ENCODE peak calls at places on chromosomes 2 and 18, in six cellular contexts. L, O, V, Z, E and I are unnamed samples.

GRCh38 chr2:216404010-216404618 is 8.2 kb upstream of the SMARCAL1 start:
- DNase-seq in L (peak; percentile 46), O (peak; percentile 54), V (no peak), Z (peak; percentile 31), E (peak; percentile 33), I (peak; percentile 17)

GRCh38 chr2:240203842-240204270 is 63.4 kb upstream of the OTOS start:
- DNase-seq in L (no peak), O (no peak), V (no peak), Z (no peak), E (no peak), I (no peak)

GRCh38 chr2:160613466-160614153 is 120.0 kb upstream of the RBMS1 start:
- DNase-seq in L (no peak), O (peak; percentile 51), V (no peak), Z (no peak), E (no peak), I (peak; percentile 73)

GRCh38 chr2:33573657-33574056 is 25.4 kb downstream of the FAM98A start:
- DNase-seq in L (no peak), O (no peak), V (no peak), Z (no peak), E (no peak), I (no peak)

GRCh38 chr2:240319855-240320560 is 115.5 kb upstream of the GPC1 start:
- DNase-seq in L (peak; percentile 24), O (peak; percentile 92), V (no peak), Z (no peak), E (peak; percentile 50), I (peak; percentile 69)

GRCh38 chr18:9808530-9809241 is 77.1 kb upstream of the TXNDC2 start:
- DNase-seq in L (no peak), O (peak; percentile 51), V (no peak), Z (no peak), E (no peak), I (no peak)

GRCh38 chr18:59744271-59744721 is 47.1 kb upstream of the CCBE1 start:
- DNase-seq in L (no peak), O (peak; percentile 90), V (no peak), Z (no peak), E (no peak), I (peak; percentile 98)

GRCh38 chr18:58152891-58153290 is 108.9 kb downstream of the NEDD4L start:
- DNase-seq in L (no peak), O (no peak), V (no peak), Z (no peak), E (no peak), I (no peak)

GRCh38 chr18:72675394-72675793 is 131.3 kb upstream of the CBLN2 start:
- DNase-seq in L (no peak), O (peak; percentile 38), V (no peak), Z (no peak), E (peak; percentile 47), I (no peak)

GRCh38 chr18:45423664-45424063 is 191.6 kb upstream of the SLC14A2 start:
- DNase-seq in L (no peak), O (no peak), V (no peak), Z (no peak), E (no peak), I (no peak)

GRCh38 chr2:238879621-238880377 is 31.9 kb downstream of the TWIST2 start:
- DNase-seq in L (no peak), O (no peak), V (no peak), Z (no peak), E (no peak), I (no peak)

GRCh38 chr2:27798948-27799645 is 27.6 kb downstream of the MRPL33 start:
- DNase-seq in L (peak; percentile 83), O (peak; percentile 99), V (no peak), Z (no peak), E (peak; percentile 89), I (peak; percentile 100)

GRCh38 chr2:86087936-86088850 is 17.5 kb downstream of the POLR1A start:
- DNase-seq in L (no peak), O (no peak), V (no peak), Z (no peak), E (no peak), I (no peak)
- TF ChIP-seq CTCF in L (no peak), O (peak; percentile 47), V (peak; percentile 25), Z (peak; percentile 27), E (peak; percentile 56), I (peak; percentile 78)

GRCh38 chr2:164655750-164656149 is 34.5 kb upstream of the GRB14 start:
- DNase-seq in L (peak; percentile 5), O (peak; percentile 41), V (no peak), Z (no peak), E (no peak), I (no peak)
- TF ChIP-seq CTCF in L (no peak), O (no peak), V (no peak), Z (no peak), E (no peak), I (peak; percentile 39)

DNA sequence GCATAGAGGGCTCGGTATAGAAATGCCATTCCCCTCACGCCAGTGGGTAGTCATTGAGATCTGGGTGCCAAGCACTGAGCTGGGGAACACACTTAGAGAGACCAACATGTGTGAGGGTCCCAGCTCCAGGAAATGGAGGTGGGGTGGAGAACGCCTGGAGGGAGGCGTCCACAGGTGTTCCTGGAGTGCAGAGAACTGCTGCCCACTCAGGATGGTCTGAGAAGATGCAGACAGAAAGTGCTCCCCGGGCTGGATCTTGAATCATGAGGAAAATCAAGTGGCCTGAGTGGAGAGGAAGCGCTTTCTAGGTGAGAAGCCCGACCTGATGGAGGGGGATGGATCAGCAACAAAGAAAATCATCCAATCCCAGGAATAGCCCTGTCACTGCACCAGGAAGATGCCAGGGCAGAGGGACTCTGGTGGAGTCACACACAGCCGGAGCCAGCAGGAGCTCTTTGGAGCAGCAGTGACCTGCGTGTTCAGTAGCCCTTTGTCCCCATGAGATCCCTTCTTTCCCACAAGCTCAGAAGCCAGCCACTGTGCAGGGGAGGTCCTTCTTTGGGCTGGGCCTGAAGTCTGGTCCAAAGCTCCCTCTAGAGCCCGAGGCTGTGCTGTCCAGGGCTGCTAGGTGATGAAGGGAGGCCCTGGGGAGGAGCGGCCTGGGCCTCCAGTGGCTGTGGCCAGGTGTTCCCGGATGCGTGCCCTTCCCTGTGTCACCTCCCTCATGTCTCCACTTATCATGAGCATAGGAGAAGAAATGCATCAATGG is 112.3 kb downstream of the RNF144A start:
- DNase-seq in L (no peak), O (no peak), V (no peak), Z (no peak), E (no peak), I (no peak)
- TF ChIP-seq CTCF in L (no peak), O (no peak), V (peak; percentile 37), Z (no peak), E (no peak), I (no peak)

GRCh38 chr2:15939854-15940660 is at the start of gene MYCN:
- DNase-seq in L (peak; percentile 81), O (peak; percentile 54), V (peak; percentile 99), Z (peak; percentile 43), E (no peak), I (no peak)

GRCh38 chr2:15940661-15941482 is 522 bp downstream of the MYCN start:
- DNase-seq in L (no peak), O (peak; percentile 3), V (peak; percentile 60), Z (peak; percentile 25), E (no peak), I (no peak)

GRCh38 chr2:15937882-15938802 is 2.2 kb upstream of the MYCN start:
- DNase-seq in L (no peak), O (no peak), V (no peak), Z (no peak), E (no peak), I (no peak)

GRCh38 chr2:15938803-15939555 is 1.4 kb upstream of the MYCN start:
- DNase-seq in L (no peak), O (no peak), V (no peak), Z (no peak), E (no peak), I (no peak)

DNA sequence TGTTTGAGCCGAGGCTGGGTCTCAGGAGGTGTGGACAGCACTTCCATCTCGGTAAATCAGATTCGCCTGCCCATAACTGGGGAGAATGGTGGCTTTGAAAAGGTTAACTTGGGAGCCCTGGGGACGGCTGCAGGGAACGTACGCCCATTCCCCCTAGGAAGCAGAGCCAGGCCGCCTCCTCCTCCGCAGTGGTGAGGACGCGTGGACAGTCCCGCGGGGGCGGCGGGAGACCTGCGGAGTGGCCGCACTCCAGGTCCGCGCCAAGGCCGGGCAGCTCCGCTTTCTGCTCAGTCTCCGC is 845 bp upstream of the MYCN start:
- DNase-seq in L (no peak), O (no peak), V (no peak), Z (peak; percentile 80), E (peak; percentile 1), I (no peak)
- TF ChIP-seq CTCF in L (no peak), O (peak; percentile 50), V (peak; percentile 90), Z (peak; percentile 85), E (no peak), I (no peak)

GRCh38 chr2:35204881-35205280 is 1150.7 kb upstream of the CRIM1 start:
- DNase-seq in L (no peak), O (no peak), V (no peak), Z (no peak), E (no peak), I (no peak)

GRCh38 chr2:35204325-35204724 is 1151.3 kb upstream of the CRIM1 start:
- DNase-seq in L (no peak), O (no peak), V (no peak), Z (no peak), E (no peak), I (no peak)

GRCh38 chr2:35199298-35199697 is 1156.3 kb upstream of the CRIM1 start:
- DNase-seq in L (no peak), O (no peak), V (no peak), Z (no peak), E (no peak), I (no peak)
- TF ChIP-seq CTCF in L (no peak), O (no peak), V (peak; percentile 17), Z (no peak), E (peak; percentile 33), I (no peak)

GRCh38 chr18:61893971-61894750 is 1.4 kb upstream of the RNF152 start:
- DNase-seq in L (peak; percentile 81), O (peak; percentile 73), V (peak; percentile 89), Z (peak; percentile 91), E (peak; percentile 53), I (peak; percentile 70)
- TF ChIP-seq CTCF in L (no peak), O (no peak), V (peak; percentile 58), Z (no peak), E (no peak), I (no peak)

GRCh38 chr2:112760149-112760548 is 4.3 kb downstream of the CKAP2L start:
- DNase-seq in L (no peak), O (no peak), V (no peak), Z (no peak), E (no peak), I (no peak)

GRCh38 chr2:112758701-112759100 is 5.7 kb downstream of the CKAP2L start:
- DNase-seq in L (no peak), O (no peak), V (no peak), Z (no peak), E (no peak), I (no peak)

GRCh38 chr2:112764071-112765044 is at the start of gene CKAP2L:
- DNase-seq in L (peak; percentile 96), O (peak; percentile 98), V (peak; percentile 98), Z (peak; percentile 97), E (peak; percentile 94), I (peak; percentile 98)

GRCh38 chr2:112765251-112765650 is 842 bp upstream of the CKAP2L start:
- DNase-seq in L (no peak), O (no peak), V (no peak), Z (no peak), E (no peak), I (no peak)

DNA sequence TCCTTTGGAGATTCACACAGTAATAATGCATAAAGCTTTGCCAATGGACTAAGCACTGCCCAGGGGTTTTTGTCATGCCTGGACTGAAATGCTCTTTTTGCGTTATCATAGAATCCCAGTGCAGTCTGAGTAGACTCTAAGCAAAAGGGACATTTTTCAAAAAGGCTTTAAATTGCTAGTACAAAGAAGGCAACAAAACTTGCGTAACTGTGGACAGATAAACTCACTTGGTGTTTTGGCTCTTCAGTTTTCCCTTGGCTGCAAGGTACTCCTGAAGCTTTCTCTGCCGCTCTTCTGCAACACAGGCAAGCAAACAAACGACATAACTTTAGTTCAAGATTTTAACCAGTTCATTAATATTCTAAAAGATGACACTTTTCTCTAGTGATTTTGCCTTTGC is 2.1 kb downstream of the CKAP2L start:
- DNase-seq in L (no peak), O (no peak), V (no peak), Z (no peak), E (no peak), I (no peak)
- TF ChIP-seq CTCF in L (no peak), O (no peak), V (no peak), Z (no peak), E (no peak), I (no peak)